ENCODE peak calls at places on chromosomes 16 and 17, in four cellular contexts. Q is K562, V is GM12878, Y is HepG2. Z is an unnamed sample.

GRCh38 chr16:65570261-65570660 is 448.4 kb upstream of the CDH11 start:
- DNase-seq in Q (no peak), V (no peak), Y (no peak), Z (no peak)

GRCh38 chr17:10790491-10791401 is 13.2 kb downstream of the TMEM238L start:
- DNase-seq in Q (no peak), V (no peak), Y (no peak), Z (no peak)

GRCh38 chr17:17063546-17064122 is 21.4 kb downstream of the MPRIP start:
- DNase-seq in Q (no peak), V (no peak), Y (no peak), Z (no peak)

GRCh38 chr16:77194295-77195231 is 3.6 kb downstream of the MON1B start:
- DNase-seq in Q (no peak), V (no peak), Y (no peak), Z (no peak)

GRCh38 chr17:49587366-49588073 is 11.8 kb downstream of the NXPH3 start:
- DNase-seq in Q (no peak), V (no peak), Y (no peak), Z (no peak)

GRCh38 chr16:26787924-26788323 is 278.8 kb upstream of the C16orf82 start:
- DNase-seq in Q (peak; percentile 47), V (no peak), Y (no peak), Z (no peak)

GRCh38 chr16:10964891-10965326 is 20.5 kb downstream of the CLEC16A start:
- DNase-seq in Q (no peak), V (peak; percentile 94), Y (no peak), Z (no peak)

GRCh38 chr17:17812211-17813054 is 24.4 kb downstream of the SREBF1 start:
- DNase-seq in Q (peak; percentile 71), V (no peak), Y (peak; percentile 52), Z (peak; percentile 68)

GRCh38 chr17:73371285-73371684 is 59.5 kb upstream of the CDC42EP4 start:
- DNase-seq in Q (no peak), V (no peak), Y (no peak), Z (no peak)

GRCh38 chr16:28845173-28846079 is 722 bp downstream of the TUFM start:
- DNase-seq in Q (peak; percentile 39), V (no peak), Y (peak; percentile 64), Z (peak; percentile 32)

GRCh38 chr17:29844339-29845048 is 85.5 kb downstream of the SSH2 start:
- DNase-seq in Q (peak; percentile 16), V (no peak), Y (no peak), Z (peak; percentile 21)

GRCh38 chr17:38572665-38573365 is 32.9 kb downstream of the SRCIN1 start:
- DNase-seq in Q (peak; percentile 75), V (no peak), Y (no peak), Z (peak; percentile 70)

GRCh38 chr16:14232106-14232890 is 161.2 kb downstream of the MRTFB start:
- DNase-seq in Q (no peak), V (no peak), Y (no peak), Z (no peak)

GRCh38 chr17:73520369-73520761 is 123.9 kb downstream of the SDK2 start:
- DNase-seq in Q (no peak), V (no peak), Y (no peak), Z (no peak)

GRCh38 chr17:30380643-30381419 is 2.1 kb downstream of the CPD start:
- DNase-seq in Q (no peak), V (no peak), Y (no peak), Z (no peak)

GRCh38 chr17:70271672-70272071 is 102.3 kb downstream of the KCNJ2 start:
- DNase-seq in Q (no peak), V (no peak), Y (no peak), Z (no peak)

GRCh38 chr17:73317554-73318426 is 6.0 kb upstream of the CDC42EP4 start:
- DNase-seq in Q (peak; percentile 47), V (no peak), Y (no peak), Z (no peak)

GRCh38 chr17:51229889-51230288 is 30.0 kb downstream of the MBTD1 start:
- DNase-seq in Q (no peak), V (no peak), Y (no peak), Z (no peak)

GRCh38 chr17:37698132-37698615 is 46.7 kb downstream of the HNF1B start:
- DNase-seq in Q (no peak), V (no peak), Y (peak; percentile 95), Z (no peak)

GRCh38 chr17:3754458-3755334 is 31.0 kb downstream of the HASPIN start:
- DNase-seq in Q (peak; percentile 94), V (no peak), Y (no peak), Z (peak; percentile 90)

GRCh38 chr16:1612320-1613111 is at the start of gene CRAMP1:
- DNase-seq in Q (no peak), V (no peak), Y (no peak), Z (peak; percentile 32)

GRCh38 chr16:27723711-27724490 is 174.0 kb downstream of the KATNIP start:
- DNase-seq in Q (no peak), V (no peak), Y (no peak), Z (no peak)

GRCh38 chr17:68820825-68821481 is 134.2 kb downstream of the ABCA8 start:
- DNase-seq in Q (no peak), V (no peak), Y (peak; percentile 99), Z (no peak)

GRCh38 chr16:46727630-46728029 is 20.5 kb downstream of the MYLK3 start:
- DNase-seq in Q (no peak), V (no peak), Y (no peak), Z (no peak)

GRCh38 chr17:58338907-58339774 is 10.5 kb upstream of the TSPOAP1 start:
- DNase-seq in Q (peak; percentile 79), V (peak; percentile 87), Y (peak; percentile 38), Z (no peak)

GRCh38 chr17:10119203-10120112 is 78.9 kb downstream of the GAS7 start:
- DNase-seq in Q (no peak), V (peak; percentile 37), Y (no peak), Z (no peak)

GRCh38 chr17:57380055-57380356 is 123.7 kb downstream of the MSI2 start:
- DNase-seq in Q (peak; percentile 40), V (no peak), Y (no peak), Z (no peak)

GRCh38 chr17:55053855-55054254 is 85.3 kb downstream of the STXBP4 start:
- DNase-seq in Q (no peak), V (no peak), Y (no peak), Z (no peak)

GRCh38 chr17:38914741-38915638 is 10.4 kb upstream of the LASP1NB start:
- DNase-seq in Q (peak; percentile 36), V (no peak), Y (peak; percentile 93), Z (no peak)

GRCh38 chr17:3588104-3588503 is 21.1 kb downstream of the TRPV1 start:
- DNase-seq in Q (no peak), V (no peak), Y (no peak), Z (no peak)

GRCh38 chr17:31532526-31532925 is 141.1 kb downstream of the RAB11FIP4 start:
- DNase-seq in Q (no peak), V (no peak), Y (no peak), Z (no peak)

GRCh38 chr17:61849674-61850073 is 13.7 kb downstream of the BRIP1 start:
- DNase-seq in Q (no peak), V (no peak), Y (no peak), Z (no peak)

GRCh38 chr17:79243996-79244395 is 169.4 kb downstream of the ENGASE start:
- DNase-seq in Q (no peak), V (no peak), Y (no peak), Z (no peak)

GRCh38 chr17:79244665-79245064 is 170.0 kb downstream of the ENGASE start:
- DNase-seq in Q (no peak), V (no peak), Y (no peak), Z (no peak)

GRCh38 chr17:79243603-79243990 is 169.0 kb downstream of the ENGASE start:
- DNase-seq in Q (no peak), V (no peak), Y (no peak), Z (no peak)

GRCh38 chr17:79248843-79249242 is 174.2 kb downstream of the ENGASE start:
- DNase-seq in Q (no peak), V (no peak), Y (no peak), Z (no peak)

GRCh38 chr17:79246226-79246794 is 171.7 kb downstream of the ENGASE start:
- DNase-seq in Q (no peak), V (no peak), Y (no peak), Z (no peak)
- TF ChIP-seq FOXK2 in Q (no peak), V (no peak), Y (no peak), Z (no peak)

GRCh38 chr16:87581867-87582220 is 20.5 kb upstream of the JPH3 start:
- DNase-seq in Q (peak; percentile 72), V (no peak), Y (peak; percentile 39), Z (peak; percentile 57)
- TF ChIP-seq BHLHE40 in Q (peak; percentile 15), V (no peak), Y (no peak), Z (no peak)

GRCh38 chr16:74570412-74571301 is 36.3 kb downstream of the GLG1 start:
- DNase-seq in Q (no peak), V (no peak), Y (peak; percentile 90), Z (no peak)

GRCh38 chr16:74575175-74575804 is 31.6 kb downstream of the GLG1 start:
- DNase-seq in Q (no peak), V (no peak), Y (no peak), Z (no peak)

GRCh38 chr16:74574146-74574545 is 32.8 kb downstream of the GLG1 start:
- DNase-seq in Q (no peak), V (no peak), Y (no peak), Z (no peak)

GRCh38 chr16:74575805-74576643 is 30.9 kb downstream of the GLG1 start:
- DNase-seq in Q (no peak), V (no peak), Y (no peak), Z (no peak)

DNA sequence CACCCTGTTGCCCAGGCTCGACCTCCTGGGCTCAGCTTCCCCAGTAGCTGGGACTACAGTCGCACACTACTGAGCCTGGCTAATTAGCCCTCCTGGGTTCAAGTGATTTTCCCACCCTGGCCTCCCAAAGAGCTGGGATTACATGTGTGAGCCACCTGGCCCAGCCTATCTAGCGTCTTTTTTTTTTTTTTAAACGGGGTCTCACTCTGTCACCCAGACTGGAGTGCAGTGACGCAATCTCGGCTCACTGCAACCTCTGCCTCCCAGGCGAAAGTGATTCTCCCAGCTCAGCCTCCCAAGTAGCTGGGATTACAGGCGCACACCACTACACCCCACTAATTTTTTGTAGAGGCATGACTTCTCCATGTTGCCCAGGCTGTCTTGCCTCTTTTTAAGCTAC is 33.3 kb downstream of the GLG1 start:
- DNase-seq in Q (no peak), V (no peak), Y (no peak), Z (no peak)
- TF ChIP-seq FOXK2 in Q (no peak), V (no peak), Y (no peak), Z (no peak)

GRCh38 chr17:7191069-7191468 is 11.9 kb upstream of the ASGR1 start:
- DNase-seq in Q (no peak), V (no peak), Y (no peak), Z (no peak)

GRCh38 chr17:7195971-7196370 is 16.8 kb upstream of the ASGR1 start:
- DNase-seq in Q (no peak), V (no peak), Y (no peak), Z (no peak)

GRCh38 chr17:7191571-7192270 is 12.6 kb upstream of the ASGR1 start:
- DNase-seq in Q (peak; percentile 47), V (no peak), Y (peak; percentile 50), Z (peak; percentile 80)

GRCh38 chr17:7190276-7190917 is 11.2 kb upstream of the ASGR1 start:
- DNase-seq in Q (no peak), V (no peak), Y (no peak), Z (no peak)

GRCh38 chr17:7192271-7192937 is 13.2 kb upstream of the ASGR1 start:
- DNase-seq in Q (no peak), V (no peak), Y (no peak), Z (no peak)
- TF ChIP-seq BHLHE40 in Q (no peak), V (no peak), Y (no peak), Z (no peak)

GRCh38 chr17:80843741-80844156 is 147.9 kb upstream of the CHMP6 start:
- DNase-seq in Q (no peak), V (no peak), Y (peak; percentile 20), Z (no peak)
- TF ChIP-seq FOXK2 in Q (no peak), V (no peak), Y (no peak), Z (no peak)

GRCh38 chr17:28520687-28521086 is 14.5 kb downstream of the FOXN1 start:
- DNase-seq in Q (no peak), V (no peak), Y (no peak), Z (no peak)
- TF ChIP-seq BHLHE40 in Q (no peak), V (no peak), Y (no peak), Z (no peak)